ENCODE peak calls at places on chromosomes 16 and 17, in four cellular contexts. S, V, P and L are unnamed samples. For H4K20me1, the result is how much of the 10 kb centered on the place peaks cover.

GRCh38 chr17:63785556-63785955 is 11.6 kb downstream of the DDX42 start:
- DNase-seq in S (no peak), V (no peak), P (no peak), L (no peak)

GRCh38 chr17:41796066-41796895 is 9.8 kb upstream of the JUP start:
- DNase-seq in S (peak), V (no peak), P (no peak), L (no peak)

GRCh38 chr16:75559564-75560372 is 3.7 kb upstream of the TMEM231 start:
- DNase-seq in S (peak), V (no peak), P (peak), L (no peak)

GRCh38 chr17:79517812-79518211 is 93.0 kb downstream of the RBFOX3 start:
- DNase-seq in S (no peak), V (no peak), P (no peak), L (no peak)

GRCh38 chr16:56848955-56849689 is 15.9 kb upstream of the SLC12A3 start:
- DNase-seq in S (no peak), V (no peak), P (no peak), L (peak)

GRCh38 chr17:46026815-46027125 is 27.7 kb downstream of the STH start:
- DNase-seq in S (no peak), V (no peak), P (no peak), L (no peak)

GRCh38 chr16:74570412-74571301 is 36.3 kb downstream of the GLG1 start:
- DNase-seq in S (peak), V (no peak), P (no peak), L (no peak)

GRCh38 chr17:42698736-42699414 is 16.5 kb downstream of the CNTNAP1 start:
- DNase-seq in S (no peak), V (peak), P (no peak), L (no peak)

GRCh38 chr17:61411114-61411943 is 11.7 kb downstream of the TBX2 start:
- DNase-seq in S (peak), V (no peak), P (peak), L (no peak)

GRCh38 chr17:41705271-41705991 is 6.7 kb upstream of the GAST start:
- DNase-seq in S (no peak), V (no peak), P (peak), L (no peak)

GRCh38 chr17:49229805-49230600 is 584 bp downstream of the PHOSPHO1 start:
- DNase-seq in S (no peak), V (no peak), P (no peak), L (no peak)

GRCh38 chr16:87229230-87230192 is 87.7 kb downstream of the C16orf95 start:
- DNase-seq in S (no peak), V (no peak), P (no peak), L (no peak)

GRCh38 chr17:50689251-50689650 is 18.5 kb downstream of the ANKRD40 start:
- DNase-seq in S (peak), V (peak), P (peak), L (peak)

GRCh38 chr16:71846443-71846842 is 667 bp downstream of the ATXN1L start:
- DNase-seq in S (peak), V (no peak), P (no peak), L (peak)

GRCh38 chr16:3949287-3949686 is 68.8 kb upstream of the CREBBP start:
- DNase-seq in S (no peak), V (no peak), P (no peak), L (no peak)

GRCh38 chr17:78027121-78027520 is 68.6 kb downstream of the TNRC6C start:
- DNase-seq in S (no peak), V (no peak), P (no peak), L (no peak)

GRCh38 chr17:68910256-68910705 is 44.9 kb downstream of the ABCA8 start:
- DNase-seq in S (no peak), V (no peak), P (no peak), L (no peak)

GRCh38 chr17:70013911-70014310 is 61.1 kb upstream of the KCNJ16 start:
- DNase-seq in S (no peak), V (no peak), P (no peak), L (no peak)

GRCh38 chr16:22198547-22199293 is 7.4 kb upstream of the EEF2K start:
- DNase-seq in S (no peak), V (no peak), P (peak), L (no peak)

GRCh38 chr16:4358831-4359561 is 7.9 kb upstream of the PAM16 start:
- DNase-seq in S (peak), V (peak), P (peak), L (peak)

GRCh38 chr17:62649570-62649969 is 22.1 kb downstream of the MRC2 start:
- DNase-seq in S (no peak), V (no peak), P (no peak), L (no peak)

GRCh38 chr16:70688266-70688742 is 2.5 kb upstream of the MTSS2 start:
- DNase-seq in S (no peak), V (no peak), P (no peak), L (no peak)

GRCh38 chr16:14511798-14512131 is 118.3 kb downstream of the PARN start:
- DNase-seq in S (no peak), V (no peak), P (no peak), L (no peak)

GRCh38 chr17:30375661-30376060 is 3.1 kb upstream of the CPD start:
- DNase-seq in S (no peak), V (no peak), P (no peak), L (no peak)

GRCh38 chr17:48259710-48260291 is 152.2 kb downstream of the SNX11 start:
- DNase-seq in S (peak), V (peak), P (no peak), L (no peak)

GRCh38 chr17:32928527-32929287 is 754 bp downstream of the TMEM98 start:
- DNase-seq in S (no peak), V (no peak), P (no peak), L (no peak)

GRCh38 chr16:85431431-85432124 is 181.5 kb upstream of the GSE1 start:
- DNase-seq in S (no peak), V (no peak), P (no peak), L (peak)

GRCh38 chr17:58783380-58783779 is 27.7 kb downstream of the PPM1E start:
- DNase-seq in S (peak), V (no peak), P (no peak), L (no peak)

GRCh38 chr17:72205357-72205756 is 84.5 kb downstream of the SOX9 start:
- DNase-seq in S (no peak), V (no peak), P (no peak), L (no peak)

GRCh38 chr17:9432121-9432866 is 143.3 kb downstream of the STX8 start:
- DNase-seq in S (no peak), V (no peak), P (no peak), L (no peak)

GRCh38 chr17:44747566-44747965 is 11.2 kb upstream of the ADAM11 start:
- DNase-seq in S (no peak), V (no peak), P (no peak), L (no peak)

GRCh38 chr17:64470676-64471075 is 21.8 kb downstream of the MILR1 start:
- DNase-seq in S (no peak), V (no peak), P (no peak), L (no peak)

GRCh38 chr17:63425478-63425877 is 20.6 kb downstream of the CYB561 start:
- DNase-seq in S (peak), V (peak), P (peak), L (peak)

GRCh38 chr17:8956521-8956920 is 9.0 kb downstream of the PIK3R5 start:
- DNase-seq in S (no peak), V (no peak), P (no peak), L (no peak)

DNA sequence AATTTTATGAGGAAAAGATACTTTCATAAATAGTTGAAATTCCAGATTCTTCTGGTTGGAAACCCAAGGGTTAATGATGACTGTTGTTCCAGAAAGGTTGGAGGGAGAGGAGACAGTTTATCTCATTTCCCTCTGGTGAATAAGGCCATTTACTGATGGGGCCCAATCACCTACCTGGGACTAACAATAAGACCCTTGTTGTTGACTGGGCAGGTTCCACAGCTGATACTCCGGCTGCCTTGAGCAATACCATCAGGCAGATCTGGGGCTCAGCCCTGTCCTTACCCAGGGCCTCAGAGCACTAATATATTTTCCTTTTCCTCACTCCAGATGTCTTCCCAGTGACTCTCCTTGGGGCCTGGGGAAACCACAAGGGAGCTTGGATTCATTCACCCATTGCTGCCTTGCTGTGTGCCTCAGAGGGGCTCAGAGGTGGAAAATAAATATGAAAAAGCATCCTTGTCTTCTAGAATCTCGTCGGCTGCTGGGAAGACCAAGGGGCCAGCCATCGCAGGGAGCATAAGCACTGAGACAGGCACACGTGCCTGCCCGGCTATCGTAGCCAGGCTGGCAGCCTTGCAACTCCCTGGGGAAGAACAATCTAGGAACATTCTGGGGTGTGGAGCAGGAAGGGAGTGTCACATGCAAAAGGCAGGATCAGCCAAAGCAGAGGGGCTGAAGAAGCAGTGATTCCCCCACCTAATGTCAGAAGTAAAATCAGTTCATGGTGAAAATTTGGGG is 54.4 kb downstream of the MPRIP start:
- DNase-seq in S (peak), V (no peak), P (no peak), L (no peak)
- H4K20me1 ChIP-seq in S (under half), V (under half), P (under half), L (half or more)

DNA sequence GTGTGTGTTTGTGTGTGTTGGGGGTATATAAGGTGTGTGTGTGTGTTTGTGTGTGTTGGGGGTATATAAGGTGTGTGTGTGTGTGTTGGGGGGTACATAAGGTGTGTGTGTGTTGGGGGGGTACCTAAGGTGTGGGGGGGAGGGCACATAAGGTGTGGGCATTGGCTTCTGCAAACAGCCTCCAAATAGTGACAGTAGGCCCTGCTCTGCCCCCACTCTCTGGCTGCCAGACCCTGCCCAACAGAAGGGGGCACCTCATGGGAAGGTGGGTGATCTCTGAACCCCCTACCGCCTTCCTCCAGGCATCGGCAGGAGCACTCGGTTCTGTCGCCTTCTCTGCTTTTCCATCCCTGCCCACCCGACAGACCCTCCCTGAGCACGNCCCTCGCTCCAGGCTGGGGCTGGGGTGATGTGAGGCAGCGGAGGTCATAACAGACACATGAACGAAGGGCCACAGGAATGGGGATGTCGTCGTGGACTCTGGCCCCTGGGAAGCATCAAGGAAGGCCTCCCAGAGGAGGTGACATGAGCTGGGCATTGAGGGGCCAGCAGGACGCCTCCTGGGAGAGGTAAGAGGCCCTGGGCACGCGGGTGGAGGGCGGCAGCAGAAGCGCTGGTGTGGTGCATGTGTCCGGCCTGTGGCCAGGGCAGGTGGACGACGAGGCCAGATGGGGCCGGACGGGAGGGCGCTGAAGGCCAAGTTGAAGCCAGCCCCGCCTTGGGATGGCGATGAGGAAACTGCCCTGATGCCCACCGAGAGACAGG is 136.6 kb upstream of the RPH3AL start:
- DNase-seq in S (no peak), V (peak), P (peak), L (peak)
- H3K27ac ChIP-seq in S (peak), V (no peak), P (no peak), L (peak)

GRCh38 chr16:28556914-28557320 is 3.2 kb downstream of the SGF29 start:
- DNase-seq in S (no peak), V (no peak), P (no peak), L (no peak)

GRCh38 chr16:28553776-28554633 is at the start of gene SGF29:
- DNase-seq in S (peak), V (peak), P (peak), L (peak)

GRCh38 chr16:28555593-28555992 is 1.9 kb downstream of the SGF29 start:
- DNase-seq in S (no peak), V (no peak), P (no peak), L (no peak)

GRCh38 chr16:28549301-28549899 is 4.3 kb upstream of the SGF29 start:
- DNase-seq in S (peak), V (no peak), P (no peak), L (no peak)

DNA sequence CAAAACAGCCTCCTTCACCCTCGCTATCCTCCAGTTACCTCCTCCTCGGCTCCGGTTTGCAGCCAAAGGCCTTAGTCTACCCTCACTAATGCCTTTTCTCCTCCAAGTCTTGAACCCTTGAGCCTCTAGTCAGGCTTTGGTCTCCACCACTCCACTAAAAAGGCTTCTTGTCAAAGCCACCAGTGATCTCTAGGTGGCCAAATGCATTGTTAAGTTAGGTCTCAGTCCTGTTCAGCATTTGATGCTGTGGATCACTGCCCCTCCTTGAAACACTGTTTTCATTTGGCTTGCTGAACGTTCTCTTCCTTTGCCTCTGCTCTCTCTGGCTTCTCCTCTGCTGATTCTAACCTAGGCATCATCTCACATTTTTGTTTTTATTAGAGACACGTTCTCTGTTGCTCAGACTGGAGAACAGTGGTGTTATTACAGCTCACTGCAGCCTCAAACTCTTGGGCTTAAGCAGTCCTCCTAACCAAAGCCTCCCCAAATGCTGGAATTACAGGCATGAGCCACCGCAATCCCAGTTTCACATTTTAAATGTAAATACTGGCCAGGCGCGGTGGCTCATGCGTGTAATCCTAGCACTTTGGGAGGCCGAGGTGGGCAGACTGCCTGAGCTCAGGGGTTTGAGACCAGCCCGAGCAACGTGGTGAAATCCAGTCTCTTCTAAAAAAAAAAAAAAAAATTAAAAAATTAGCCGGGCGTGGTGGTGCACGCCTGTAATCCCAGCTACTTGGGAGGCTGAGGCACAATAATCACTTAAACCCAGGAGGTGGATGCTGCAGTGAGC is 1.1 kb downstream of the SGF29 start:
- DNase-seq in S (no peak), V (no peak), P (no peak), L (no peak)
- H2AFZ ChIP-seq in S (peak), V (peak), P (no peak), L (peak)

DNA sequence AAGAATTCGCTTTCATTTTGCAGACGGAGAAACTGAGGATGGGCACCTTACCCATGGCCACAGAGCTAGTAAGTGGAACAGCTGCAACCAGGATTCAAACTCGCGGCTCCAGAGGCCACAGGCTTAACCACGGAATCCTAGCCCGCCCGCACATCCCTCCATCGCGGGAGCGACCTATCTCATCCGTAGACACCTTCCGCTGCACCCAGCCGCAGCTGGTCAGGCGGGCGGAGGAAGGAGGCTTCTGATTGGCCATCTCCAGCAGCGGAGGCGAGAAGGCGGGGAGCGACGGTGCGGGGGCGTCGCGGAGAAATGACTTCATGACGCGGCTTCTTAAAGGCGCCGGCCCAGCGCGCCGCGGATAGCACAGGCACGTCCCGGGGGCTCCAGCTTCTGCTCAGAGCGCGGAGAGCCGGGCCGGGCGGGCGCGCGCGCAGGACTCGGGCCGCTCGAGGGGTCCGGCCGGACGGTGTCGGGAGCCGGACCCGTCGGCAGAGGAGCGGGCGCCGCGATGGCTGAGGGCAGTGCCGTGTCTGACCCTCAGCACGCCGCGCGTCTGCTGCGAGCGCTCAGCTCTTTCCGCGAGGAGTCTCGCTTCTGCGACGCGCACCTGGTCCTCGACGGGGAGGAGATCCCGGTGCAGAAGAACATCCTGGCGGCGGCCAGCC is at the start of gene GAN:
- DNase-seq in S (peak), V (peak), P (peak), L (peak)
- H4K20me1 ChIP-seq in S (under half), V (under half), P (under half), L (under half)

GRCh38 chr16:8760021-8760420 is 37.4 kb downstream of the TMEM186 start:
- DNase-seq in S (no peak), V (no peak), P (no peak), L (no peak)
- H3K27ac ChIP-seq in S (no peak), V (no peak), P (no peak), L (no peak)

GRCh38 chr17:15514469-15514868 is 47.0 kb upstream of the CDRT4 start:
- DNase-seq in S (no peak), V (no peak), P (no peak), L (no peak)
- H2AFZ ChIP-seq in S (no peak), V (no peak), P (no peak), L (no peak)

GRCh38 chr16:89697616-89698331 is 3.7 kb downstream of the SPATA2L start:
- DNase-seq in S (peak), V (no peak), P (no peak), L (no peak)
- H4K20me1 ChIP-seq in S (under half), V (under half), P (under half), L (under half)

GRCh38 chr16:49857423-49858181 is 1.7 kb upstream of the ZNF423 start:
- DNase-seq in S (peak), V (peak), P (peak), L (peak)

GRCh38 chr16:49854227-49855203 is 1.4 kb downstream of the ZNF423 start:
- DNase-seq in S (peak), V (no peak), P (no peak), L (peak)

GRCh38 chr16:49856741-49857330 is 924 bp upstream of the ZNF423 start:
- DNase-seq in S (peak), V (peak), P (peak), L (no peak)

GRCh38 chr16:49855280-49855821 is 561 bp downstream of the ZNF423 start:
- DNase-seq in S (peak), V (peak), P (peak), L (peak)

GRCh38 chr16:49855822-49856740 is at the start of gene ZNF423:
- DNase-seq in S (peak), V (no peak), P (no peak), L (peak)
- H3K27ac ChIP-seq in S (peak), V (no peak), P (no peak), L (peak)

GRCh38 chr16:89841275-89841674 is 13.0 kb downstream of the SPIRE2 start:
- DNase-seq in S (no peak), V (no peak), P (no peak), L (peak)

GRCh38 chr16:89844739-89845339 is 16.6 kb downstream of the SPIRE2 start:
- DNase-seq in S (no peak), V (no peak), P (no peak), L (no peak)

GRCh38 chr16:89845417-89845816 is 17.1 kb downstream of the SPIRE2 start:
- DNase-seq in S (no peak), V (no peak), P (no peak), L (no peak)

GRCh38 chr16:89842471-89843408 is 14.5 kb downstream of the SPIRE2 start:
- DNase-seq in S (no peak), V (no peak), P (peak), L (no peak)

GRCh38 chr16:89843409-89844350 is 15.4 kb downstream of the SPIRE2 start:
- DNase-seq in S (no peak), V (no peak), P (no peak), L (no peak)
- H2AFZ ChIP-seq in S (no peak), V (no peak), P (no peak), L (no peak)